ENCODE peak calls at places on chromosomes 5 and 9, in five cellular contexts. One of them, this sample, is unnamed.

GRCh38 chr9:129399301-129399990 is 221.4 kb upstream of the IER5L start:
- DNase-seq in mesenchymal stem cell: no peak
- DNase-seq in neuronal stem cell: no peak
- DNase-seq in H1: no peak
- DNase-seq in IMR-90: no peak
- DNase-seq in this sample: no peak

GRCh38 chr5:6449465-6450158 is 953 bp downstream of the UBE2QL1 start:
- DNase-seq in mesenchymal stem cell: no peak
- DNase-seq in neuronal stem cell: no peak
- DNase-seq in H1: no peak
- DNase-seq in IMR-90: no peak
- DNase-seq in this sample: no peak

GRCh38 chr5:1757511-1757910 is 42.1 kb downstream of the MRPL36 start:
- DNase-seq in mesenchymal stem cell: no peak
- DNase-seq in neuronal stem cell: no peak
- DNase-seq in H1: peak; percentile 37
- DNase-seq in IMR-90: no peak
- DNase-seq in this sample: peak; percentile 15

GRCh38 chr5:17434982-17435381 is 63.0 kb upstream of the TAF11L2 start:
- DNase-seq in mesenchymal stem cell: no peak
- DNase-seq in neuronal stem cell: no peak
- DNase-seq in H1: no peak
- DNase-seq in IMR-90: no peak
- DNase-seq in this sample: no peak

GRCh38 chr9:86713456-86713855 is 233.8 kb downstream of the GAS1 start:
- DNase-seq in mesenchymal stem cell: peak; percentile 35
- DNase-seq in neuronal stem cell: no peak
- DNase-seq in H1: no peak
- DNase-seq in IMR-90: peak; percentile 83
- DNase-seq in this sample: no peak

GRCh38 chr5:84292000-84292642 is 92.6 kb downstream of the EDIL3 start:
- DNase-seq in mesenchymal stem cell: no peak
- DNase-seq in neuronal stem cell: no peak
- DNase-seq in H1: no peak
- DNase-seq in IMR-90: no peak
- DNase-seq in this sample: no peak

GRCh38 chr5:90293931-90294330 is 115.6 kb downstream of the CETN3 start:
- DNase-seq in mesenchymal stem cell: peak; percentile 41
- DNase-seq in neuronal stem cell: no peak
- DNase-seq in H1: no peak
- DNase-seq in IMR-90: peak; percentile 3
- DNase-seq in this sample: peak; percentile 43

GRCh38 chr9:38068616-38068865 is 486 bp downstream of the SHB start:
- DNase-seq in mesenchymal stem cell: peak; percentile 69
- DNase-seq in neuronal stem cell: no peak
- DNase-seq in H1: no peak
- DNase-seq in IMR-90: peak; percentile 59
- DNase-seq in this sample: no peak

GRCh38 chr5:6510132-6510531 is 61.5 kb downstream of the UBE2QL1 start:
- DNase-seq in mesenchymal stem cell: no peak
- DNase-seq in neuronal stem cell: no peak
- DNase-seq in H1: no peak
- DNase-seq in IMR-90: no peak
- DNase-seq in this sample: no peak

GRCh38 chr5:56229106-56229505 is 4.0 kb downstream of the ANKRD55 start:
- DNase-seq in mesenchymal stem cell: no peak
- DNase-seq in neuronal stem cell: no peak
- DNase-seq in H1: no peak
- DNase-seq in IMR-90: no peak
- DNase-seq in this sample: no peak

GRCh38 chr9:123742009-123742767 is 187.7 kb downstream of the DENND1A start:
- DNase-seq in mesenchymal stem cell: peak; percentile 65
- DNase-seq in neuronal stem cell: peak; percentile 27
- DNase-seq in H1: no peak
- DNase-seq in IMR-90: peak; percentile 57
- DNase-seq in this sample: no peak

GRCh38 chr5:2684606-2685005 is 66.9 kb downstream of the IRX2 start:
- DNase-seq in mesenchymal stem cell: no peak
- DNase-seq in neuronal stem cell: no peak
- DNase-seq in H1: no peak
- DNase-seq in IMR-90: no peak
- DNase-seq in this sample: no peak

GRCh38 chr5:139147743-139148079 is 50.5 kb downstream of the SIL1 start:
- DNase-seq in mesenchymal stem cell: peak; percentile 65
- DNase-seq in neuronal stem cell: no peak
- DNase-seq in H1: no peak
- DNase-seq in IMR-90: peak; percentile 54
- DNase-seq in this sample: no peak

GRCh38 chr9:101027733-101028345 is 688 bp upstream of the PLPPR1 start:
- DNase-seq in mesenchymal stem cell: no peak
- DNase-seq in neuronal stem cell: peak; percentile 5
- DNase-seq in H1: no peak
- DNase-seq in IMR-90: no peak
- DNase-seq in this sample: no peak

GRCh38 chr5:75521195-75521594 is 9.5 kb downstream of the POLK start:
- DNase-seq in mesenchymal stem cell: no peak
- DNase-seq in neuronal stem cell: no peak
- DNase-seq in H1: no peak
- DNase-seq in IMR-90: no peak
- DNase-seq in this sample: no peak

GRCh38 chr9:22244141-22245011 is 202.2 kb upstream of the DMRTA1 start:
- DNase-seq in mesenchymal stem cell: peak; percentile 80
- DNase-seq in neuronal stem cell: no peak
- DNase-seq in H1: no peak
- DNase-seq in IMR-90: peak; percentile 63
- DNase-seq in this sample: peak; percentile 55

GRCh38 chr5:169945831-169946261 is 34.4 kb downstream of the INSYN2B start:
- DNase-seq in mesenchymal stem cell: peak; percentile 94
- DNase-seq in neuronal stem cell: peak; percentile 4
- DNase-seq in H1: peak; percentile 49
- DNase-seq in IMR-90: peak; percentile 95
- DNase-seq in this sample: peak; percentile 36

GRCh38 chr5:9549941-9550340 is 4.1 kb upstream of the SEMA5A start:
- DNase-seq in mesenchymal stem cell: peak; percentile 52
- DNase-seq in neuronal stem cell: no peak
- DNase-seq in H1: no peak
- DNase-seq in IMR-90: peak; percentile 77
- DNase-seq in this sample: no peak

GRCh38 chr5:100904259-100904822 is 1.3 kb upstream of the ST8SIA4 start:
- DNase-seq in mesenchymal stem cell: no peak
- DNase-seq in neuronal stem cell: no peak
- DNase-seq in H1: no peak
- DNase-seq in IMR-90: no peak
- DNase-seq in this sample: peak; percentile 32

GRCh38 chr9:123310551-123311249 is 42.3 kb upstream of the STRBP start:
- DNase-seq in mesenchymal stem cell: no peak
- DNase-seq in neuronal stem cell: no peak
- DNase-seq in H1: no peak
- DNase-seq in IMR-90: no peak
- DNase-seq in this sample: no peak

GRCh38 chr5:109324941-109325340 is 84.8 kb downstream of the PJA2 start:
- DNase-seq in mesenchymal stem cell: no peak
- DNase-seq in neuronal stem cell: no peak
- DNase-seq in H1: no peak
- DNase-seq in IMR-90: no peak
- DNase-seq in this sample: no peak

DNA sequence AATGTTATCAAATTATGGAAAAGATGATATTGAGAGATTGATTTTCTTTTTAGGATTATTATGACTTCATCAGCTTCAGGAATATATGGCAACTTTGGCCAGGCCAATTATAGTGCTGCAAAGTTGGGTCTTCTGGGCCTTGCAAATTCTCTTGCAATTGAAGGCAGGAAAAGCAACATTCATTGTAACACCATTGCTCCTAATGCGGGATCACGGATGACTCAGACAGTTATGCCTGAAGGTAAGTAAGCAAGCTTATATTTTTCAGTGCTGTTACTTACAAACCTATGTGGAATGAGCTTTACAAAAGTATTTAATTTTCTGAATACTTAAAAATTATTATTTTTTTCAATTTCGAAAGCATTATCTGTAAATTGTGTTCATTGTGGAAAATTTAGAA is 26.5 kb downstream of the HSD17B4 start:
- DNase-seq in mesenchymal stem cell: no peak
- DNase-seq in neuronal stem cell: no peak
- DNase-seq in H1: no peak
- DNase-seq in IMR-90: peak; percentile 20
- DNase-seq in this sample: no peak
- H2BK15ac ChIP-seq in mesenchymal stem cell: no peak overlapping the region
- H2BK15ac ChIP-seq in neuronal stem cell: no peak overlapping the region
- H2BK15ac ChIP-seq in H1: no peak overlapping the region
- H2BK15ac ChIP-seq in IMR-90: no peak overlapping the region
- H2BK15ac ChIP-seq in this sample: no peak overlapping the region

GRCh38 chr5:54517512-54518145 is at the start of gene SNX18:
- DNase-seq in mesenchymal stem cell: peak; percentile 91
- DNase-seq in neuronal stem cell: peak; percentile 88
- DNase-seq in H1: peak; percentile 91
- DNase-seq in IMR-90: peak; percentile 93
- DNase-seq in this sample: peak; percentile 88
- H2BK15ac ChIP-seq in mesenchymal stem cell: peak within 1 kb of the TSS; percentile 85
- H2BK15ac ChIP-seq in neuronal stem cell: peak within 1 kb of the TSS; percentile 24
- H2BK15ac ChIP-seq in H1: no peak within 1 kb of the TSS
- H2BK15ac ChIP-seq in IMR-90: peak within 1 kb of the TSS; percentile 59
- H2BK15ac ChIP-seq in this sample: no peak within 1 kb of the TSS

GRCh38 chr5:149152317-149152746 is 11.0 kb downstream of the ABLIM3 start:
- DNase-seq in mesenchymal stem cell: peak; percentile 58
- DNase-seq in neuronal stem cell: no peak
- DNase-seq in H1: no peak
- DNase-seq in IMR-90: peak; percentile 62
- DNase-seq in this sample: no peak
- H2BK15ac ChIP-seq in mesenchymal stem cell: no peak overlapping the region
- H2BK15ac ChIP-seq in neuronal stem cell: no peak overlapping the region
- H2BK15ac ChIP-seq in H1: no peak overlapping the region
- H2BK15ac ChIP-seq in IMR-90: peak overlapping the region; percentile 91
- H2BK15ac ChIP-seq in this sample: no peak overlapping the region

DNA sequence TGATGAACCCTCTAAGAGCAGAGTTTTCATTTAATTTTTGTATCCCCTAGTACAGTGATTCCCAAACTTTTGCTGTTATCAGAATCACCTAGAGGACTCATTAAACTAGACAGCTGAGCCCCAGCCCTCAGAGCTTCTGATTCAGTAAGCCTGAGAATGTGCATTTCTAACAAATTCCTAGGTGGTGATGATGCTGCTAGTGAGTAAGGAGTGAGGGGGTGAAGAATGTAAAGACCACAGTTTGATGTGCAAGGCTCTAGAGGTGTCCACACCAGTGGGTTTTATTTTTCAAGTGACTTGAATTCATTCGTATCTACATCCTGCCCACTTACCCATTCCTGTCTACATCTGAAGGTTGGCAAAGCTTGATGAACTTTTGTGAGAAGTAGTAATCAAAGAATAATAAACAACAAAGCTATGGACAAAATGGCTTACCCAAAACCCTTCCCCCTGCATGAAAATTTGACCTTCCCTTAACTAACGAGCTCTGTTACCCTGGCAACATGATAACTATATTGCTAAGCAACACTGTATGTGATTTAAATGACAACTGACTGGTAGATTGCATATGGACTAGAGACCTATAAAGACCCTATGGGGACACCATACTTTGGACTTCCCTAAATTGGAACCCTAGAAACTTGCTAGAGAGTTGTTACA is 35.2 kb downstream of the DTWD2 start:
- DNase-seq in mesenchymal stem cell: no peak
- DNase-seq in neuronal stem cell: no peak
- DNase-seq in H1: no peak
- DNase-seq in IMR-90: peak; percentile 40
- DNase-seq in this sample: peak; percentile 28
- H2BK15ac ChIP-seq in mesenchymal stem cell: no peak overlapping the region
- H2BK15ac ChIP-seq in neuronal stem cell: no peak overlapping the region
- H2BK15ac ChIP-seq in H1: no peak overlapping the region
- H2BK15ac ChIP-seq in IMR-90: no peak overlapping the region
- H2BK15ac ChIP-seq in this sample: no peak overlapping the region

DNA sequence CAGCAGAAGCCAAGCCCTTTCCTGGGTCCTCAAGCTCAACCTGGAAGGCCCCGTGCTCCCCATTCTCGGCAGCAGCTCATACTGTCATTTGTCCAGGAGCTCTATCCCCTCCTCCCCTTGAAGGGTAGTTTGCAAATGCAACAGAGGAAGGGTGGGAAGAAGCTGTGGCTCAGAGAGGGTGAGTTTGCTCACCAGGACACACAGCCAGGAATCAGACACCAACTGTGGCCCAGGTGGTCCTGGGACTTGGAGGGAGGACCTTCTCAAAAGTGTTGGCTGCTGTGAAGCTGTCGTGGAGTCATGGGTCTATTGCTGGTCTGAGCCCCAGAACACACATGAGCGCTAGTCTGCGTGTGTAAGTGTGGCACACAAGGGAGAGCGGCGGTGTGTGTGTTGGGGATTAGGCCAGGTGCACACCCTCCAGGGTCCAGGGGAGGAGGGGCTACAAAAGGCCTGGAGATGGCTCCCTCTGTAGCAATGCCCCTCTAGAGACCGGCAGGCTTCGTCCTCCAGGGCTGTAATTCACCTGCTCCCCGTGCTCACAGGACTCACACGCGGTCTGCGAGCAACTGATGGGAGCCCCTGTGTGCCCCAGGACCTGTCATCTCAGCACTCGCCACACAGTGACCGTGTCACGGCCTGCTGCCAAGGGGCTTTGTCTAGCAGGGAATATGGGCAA is 8.2 kb upstream of the RPS14 start:
- DNase-seq in mesenchymal stem cell: no peak
- DNase-seq in neuronal stem cell: no peak
- DNase-seq in H1: no peak
- DNase-seq in IMR-90: no peak
- DNase-seq in this sample: no peak
- H2BK15ac ChIP-seq in mesenchymal stem cell: no peak overlapping the region
- H2BK15ac ChIP-seq in neuronal stem cell: peak overlapping the region; percentile 90
- H2BK15ac ChIP-seq in H1: peak overlapping the region; percentile 65
- H2BK15ac ChIP-seq in IMR-90: no peak overlapping the region
- H2BK15ac ChIP-seq in this sample: no peak overlapping the region

DNA sequence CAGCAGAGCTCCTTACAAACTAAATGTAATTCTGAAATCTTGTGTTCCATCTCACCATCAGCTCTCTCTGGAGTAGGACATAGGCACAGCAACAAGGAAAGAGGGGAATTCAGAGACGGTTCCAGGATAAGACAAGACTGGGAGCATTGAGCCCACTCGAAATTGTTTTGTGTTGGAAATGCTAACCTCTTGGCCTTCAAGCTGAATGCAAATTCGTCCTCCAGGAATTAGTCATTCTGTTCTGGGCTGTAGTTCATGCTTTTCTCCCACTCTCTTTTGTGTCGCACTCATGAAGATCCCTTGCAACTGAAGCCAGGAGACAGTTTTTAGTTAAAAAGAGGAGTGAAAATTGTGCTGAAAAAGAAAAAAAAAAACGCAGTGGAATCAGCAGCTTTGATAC is 121.7 kb upstream of the SEMA6A start:
- DNase-seq in mesenchymal stem cell: peak; percentile 30
- DNase-seq in neuronal stem cell: peak; percentile 26
- DNase-seq in H1: no peak
- DNase-seq in IMR-90: no peak
- DNase-seq in this sample: no peak
- H2BK15ac ChIP-seq in mesenchymal stem cell: no peak overlapping the region
- H2BK15ac ChIP-seq in neuronal stem cell: no peak overlapping the region
- H2BK15ac ChIP-seq in H1: no peak overlapping the region
- H2BK15ac ChIP-seq in IMR-90: no peak overlapping the region
- H2BK15ac ChIP-seq in this sample: no peak overlapping the region

DNA sequence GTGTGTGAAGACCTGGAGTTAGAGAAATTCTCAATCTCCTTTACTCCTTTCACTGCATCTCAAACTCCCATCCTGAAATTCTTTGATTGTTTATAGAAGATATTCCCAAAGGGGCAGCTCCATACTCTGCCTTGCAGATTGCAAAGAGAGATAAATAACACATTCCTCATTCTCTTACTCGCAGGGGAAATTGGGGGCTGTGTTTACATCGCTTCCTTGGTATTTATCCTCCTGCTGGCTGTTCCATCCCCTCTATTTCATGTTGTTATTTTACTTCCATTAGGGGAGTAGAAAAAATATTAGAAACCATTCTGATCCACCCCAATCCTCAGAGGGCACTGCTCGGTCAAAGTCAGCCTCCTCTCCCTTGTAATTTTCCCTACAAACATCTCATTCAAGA is 420.3 kb upstream of the PAPPA start:
- DNase-seq in mesenchymal stem cell: peak; percentile 34
- DNase-seq in neuronal stem cell: no peak
- DNase-seq in H1: no peak
- DNase-seq in IMR-90: no peak
- DNase-seq in this sample: no peak
- H2BK15ac ChIP-seq in mesenchymal stem cell: no peak overlapping the region
- H2BK15ac ChIP-seq in neuronal stem cell: no peak overlapping the region
- H2BK15ac ChIP-seq in H1: no peak overlapping the region
- H2BK15ac ChIP-seq in IMR-90: no peak overlapping the region
- H2BK15ac ChIP-seq in this sample: no peak overlapping the region